ENCODE peak calls at places on chromosomes 2 and 18, in ten cellular contexts. I, F, C, S, O, P, E, B, N and A are unnamed samples.
A peak's percentile ranks its signal among the peaks of the same experiment; 100 is the strongest.

GRCh38 chr2:46184794-46185583 is 112.2 kb upstream of the EPAS1 start:
- DNase-seq in B (no peak), F (no peak), N (no peak), I (no peak), E (no peak), C (peak; percentile 42), O (no peak), S (no peak), P (no peak), A (no peak)

GRCh38 chr2:12970861-12971260 is 254.1 kb downstream of the TRIB2 start:
- DNase-seq in F (no peak), S (peak; percentile 46), O (no peak), N (no peak), P (no peak), I (no peak), B (peak; percentile 82), E (peak; percentile 93), C (no peak), A (no peak)

GRCh38 chr2:209451209-209451822 is 27.5 kb downstream of the MAP2 start:
- DNase-seq in B (no peak), I (no peak), O (no peak), N (no peak), E (no peak), P (no peak), F (no peak), S (no peak), C (no peak), A (no peak)

GRCh38 chr2:204731996-204732395 is 186.7 kb downstream of the PARD3B start:
- DNase-seq in P (no peak), O (no peak), B (peak; percentile 71), S (no peak), I (no peak), F (no peak), C (no peak), E (peak; percentile 86), N (no peak), A (no peak)

GRCh38 chr2:63673865-63674533 is 85.2 kb downstream of the MDH1 start:
- DNase-seq in N (no peak), S (no peak), O (no peak), F (no peak), B (no peak), P (no peak), C (no peak), I (no peak), E (no peak), A (no peak)

GRCh38 chr2:568639-568963 is 108.6 kb downstream of the TMEM18 start:
- DNase-seq in B (no peak), F (no peak), S (no peak), P (no peak), N (no peak), O (no peak), I (no peak), E (no peak), C (no peak), A (no peak)

GRCh38 chr2:54979645-54980044 is 70.6 kb downstream of the RTN4 start:
- DNase-seq in F (peak; percentile 23), C (no peak), P (no peak), B (peak; percentile 49), S (no peak), O (peak; percentile 58), N (no peak), I (no peak), E (no peak), A (no peak)

GRCh38 chr2:235849489-235849888 is 318.7 kb downstream of the GBX2 start:
- DNase-seq in F (no peak), S (no peak), O (no peak), I (no peak), P (no peak), B (no peak), E (no peak), C (no peak), N (no peak), A (no peak)

GRCh38 chr2:68466778-68467076 is 367 bp downstream of the FBXO48 start:
- DNase-seq in P (no peak), O (no peak), S (no peak), I (no peak), C (no peak), F (no peak), E (no peak), N (no peak), B (no peak), A (no peak)

GRCh38 chr2:67209107-67209506 is 188.0 kb upstream of the ETAA1 start:
- DNase-seq in O (no peak), E (no peak), S (no peak), B (no peak), N (no peak), P (no peak), I (no peak), C (no peak), F (no peak), A (no peak)

GRCh38 chr18:77208969-77209368 is 40.7 kb upstream of the GALR1 start:
- DNase-seq in C (peak; percentile 57), O (no peak), F (no peak), I (peak; percentile 22), E (peak; percentile 58), P (no peak), N (no peak), S (peak; percentile 41), B (peak; percentile 12), A (no peak)

GRCh38 chr2:42758751-42759150 is 5.2 kb downstream of the OXER1 start:
- DNase-seq in P (no peak), O (no peak), I (no peak), S (no peak), E (no peak), F (no peak), N (no peak), B (no peak), C (no peak), A (no peak)

GRCh38 chr2:74502720-74503505 is 3.5 kb upstream of the LBX2 start:
- DNase-seq in E (peak; percentile 81), O (peak; percentile 80), N (no peak), P (no peak), S (peak; percentile 90), B (peak; percentile 83), C (peak; percentile 84), F (no peak), I (peak; percentile 38), A (no peak)

GRCh38 chr2:227862227-227862740 is 9.1 kb upstream of the DAW1 start:
- DNase-seq in I (no peak), N (no peak), E (peak; percentile 46), C (no peak), F (no peak), B (peak; percentile 40), S (no peak), P (peak; percentile 22), O (peak; percentile 63), A (peak; percentile 40)

GRCh38 chr2:2699117-2699497 is 368.0 kb upstream of the MYT1L start:
- DNase-seq in B (no peak), N (no peak), E (no peak), C (no peak), O (no peak), F (no peak), P (no peak), S (no peak), I (no peak), A (peak; percentile 33)

GRCh38 chr2:145623136-145623535 is 1103.2 kb upstream of the ZEB2 start:
- DNase-seq in N (no peak), F (no peak), C (no peak), O (peak; percentile 8), B (peak; percentile 74), P (no peak), S (peak; percentile 21), I (no peak), E (peak; percentile 91), A (no peak)

GRCh38 chr2:149906871-149907270 is 319.3 kb upstream of the MMADHC start:
- DNase-seq in B (no peak), I (no peak), E (no peak), N (no peak), C (no peak), O (no peak), F (no peak), S (no peak), P (no peak), A (no peak)

GRCh38 chr2:72147303-72147970 is at the start of gene CYP26B1:
- DNase-seq in I (no peak), C (peak; percentile 54), P (no peak), N (no peak), F (peak; percentile 35), B (no peak), S (no peak), O (no peak), E (no peak), A (no peak)

GRCh38 chr18:23994361-23994902 is 20.1 kb upstream of the TTC39C start:
- DNase-seq in E (peak; percentile 92), F (peak; percentile 97), P (no peak), S (peak; percentile 69), C (no peak), B (peak; percentile 83), O (peak; percentile 47), I (no peak), N (no peak), A (peak; percentile 47)

GRCh38 chr2:64325852-64326577 is 127.9 kb upstream of the LGALSL start:
- DNase-seq in N (peak; percentile 30), O (no peak), E (no peak), C (peak; percentile 70), P (peak; percentile 41), I (peak; percentile 42), F (no peak), S (no peak), B (no peak), A (no peak)

GRCh38 chr2:125526093-125526492 is 1129.9 kb upstream of the GYPC start:
- DNase-seq in F (no peak), B (no peak), P (no peak), O (no peak), N (no peak), S (no peak), C (no peak), I (no peak), E (no peak), A (no peak)

GRCh38 chr2:196399736-196400691 is 228.6 kb upstream of the STK17B start:
- DNase-seq in S (peak; percentile 41), B (peak; percentile 90), I (no peak), O (peak; percentile 27), E (peak; percentile 98), C (no peak), F (no peak), P (no peak), N (no peak), A (no peak)

GRCh38 chr2:63591566-63592175 is 2.9 kb downstream of the MDH1 start:
- DNase-seq in F (no peak), S (no peak), B (no peak), I (no peak), P (no peak), C (no peak), N (no peak), E (no peak), O (no peak), A (no peak)

GRCh38 chr2:105766300-105766866 is 21.7 kb downstream of the NCK2 start:
- DNase-seq in P (no peak), S (no peak), F (no peak), B (no peak), O (no peak), C (peak; percentile 40), E (no peak), N (no peak), I (no peak), A (no peak)

GRCh38 chr2:10499911-10500521 is 51.9 kb upstream of the ODC1 start:
- DNase-seq in S (no peak), C (peak; percentile 35), B (no peak), E (no peak), I (no peak), F (no peak), P (no peak), N (no peak), O (no peak), A (no peak)

GRCh38 chr2:220837226-220837625 is 734.9 kb downstream of the EPHA4 start:
- DNase-seq in I (no peak), N (no peak), C (no peak), E (no peak), S (no peak), F (no peak), O (no peak), B (no peak), P (no peak), A (no peak)

GRCh38 chr2:142867161-142867560 is 10.3 kb upstream of the KYNU start:
- DNase-seq in O (no peak), C (no peak), P (no peak), S (no peak), E (peak; percentile 24), N (no peak), B (no peak), I (no peak), F (no peak), A (no peak)

GRCh38 chr18:8423051-8423558 is 186.1 kb upstream of the RAB12 start:
- DNase-seq in F (no peak), P (no peak), C (no peak), B (peak; percentile 52), N (no peak), E (peak; percentile 76), O (no peak), S (no peak), I (no peak), A (peak; percentile 23)